ENCODE peak calls at places on chromosomes 5 and 9, in six cellular contexts. H is PC-3, N is MM.1S, G is GM23248, B is SK-N-SH, I is GM23338. V is an unnamed sample.

GRCh38 chr5:86880785-86881492 is 263.2 kb downstream of the COX7C start:
- DNase-seq in G (peak; percentile 88), I (peak; percentile 92), B (peak; percentile 30), H (peak; percentile 96), N (peak; percentile 82), V (peak; percentile 70)

GRCh38 chr9:84121991-84122523 is 141.5 kb downstream of the RMI1 start:
- DNase-seq in H (no peak), I (no peak), B (peak; percentile 59), G (no peak), N (no peak), V (no peak)

GRCh38 chr9:121800376-121800775 is 148.9 kb downstream of the DAB2IP start:
- DNase-seq in B (no peak), H (no peak), G (no peak), I (no peak), N (no peak), V (no peak)

GRCh38 chr9:128877852-128878251 is 3.9 kb downstream of the KYAT1 start:
- DNase-seq in I (no peak), H (no peak), B (no peak), N (no peak), G (no peak), V (peak; percentile 51)

GRCh38 chr9:114791736-114792135 is 14.1 kb downstream of the TNFSF15 start:
- DNase-seq in N (no peak), H (peak; percentile 43), G (peak; percentile 41), B (no peak), I (no peak), V (no peak)

GRCh38 chr5:180104131-180104530 is 32.6 kb upstream of the RNF130 start:
- DNase-seq in H (no peak), B (no peak), G (no peak), N (no peak), I (no peak), V (no peak)

GRCh38 chr5:59178482-59178881 is 595.6 kb downstream of the RAB3C start:
- DNase-seq in H (no peak), I (no peak), B (no peak), G (no peak), N (peak; percentile 59), V (no peak)

GRCh38 chr5:152077-152476 is 39.2 kb upstream of the LRRC14B start:
- DNase-seq in H (no peak), G (no peak), N (no peak), I (no peak), B (no peak), V (no peak)

GRCh38 chr5:40832345-40832744 is 2.7 kb downstream of the RPL37 start:
- DNase-seq in G (no peak), I (no peak), N (no peak), H (peak; percentile 39), B (no peak), V (no peak)

GRCh38 chr5:30099634-30100033 is 1093.9 kb upstream of the CDH6 start:
- DNase-seq in G (no peak), N (no peak), B (no peak), H (peak; percentile 97), I (peak; percentile 62), V (no peak)

GRCh38 chr5:151406322-151406947 is 41.0 kb upstream of the SLC36A1 start:
- DNase-seq in H (peak; percentile 40), N (peak; percentile 43), G (peak; percentile 28), B (no peak), I (peak; percentile 76), V (peak; percentile 9)

GRCh38 chr9:125361837-125362531 is 100.4 kb downstream of the GAPVD1 start:
- DNase-seq in H (peak; percentile 46), N (no peak), G (peak; percentile 36), B (no peak), I (peak; percentile 69), V (peak; percentile 43)

GRCh38 chr5:53479656-53480473 is 564 bp upstream of the FST start:
- DNase-seq in N (peak; percentile 29), I (peak; percentile 67), H (peak; percentile 77), B (peak; percentile 55), G (peak; percentile 74), V (no peak)

GRCh38 chr9:136048560-136049411 is 46.3 kb downstream of the NACC2 start:
- DNase-seq in B (no peak), H (no peak), I (no peak), G (no peak), N (no peak), V (no peak)

GRCh38 chr5:172748341-172748843 is 22.6 kb downstream of the DUSP1 start:
- DNase-seq in I (peak; percentile 93), N (no peak), G (no peak), H (no peak), B (no peak), V (no peak)

GRCh38 chr5:154522284-154522683 is 44.3 kb upstream of the HAND1 start:
- DNase-seq in B (no peak), I (no peak), H (no peak), N (no peak), G (no peak), V (no peak)

GRCh38 chr9:908806-909205 is 67.3 kb downstream of the DMRT1 start:
- DNase-seq in N (no peak), G (no peak), H (no peak), B (no peak), I (peak; percentile 65), V (no peak)

GRCh38 chr5:58236498-58236897 is 223.4 kb downstream of the PLK2 start:
- DNase-seq in N (no peak), I (no peak), H (no peak), G (no peak), B (no peak), V (no peak)

GRCh38 chr5:61292130-61292672 is 39.9 kb upstream of the ZSWIM6 start:
- DNase-seq in B (no peak), I (no peak), G (no peak), N (no peak), H (no peak), V (no peak)

GRCh38 chr9:69873401-69873950 is 52.9 kb downstream of the CFAP95 start:
- DNase-seq in I (no peak), N (no peak), H (no peak), B (no peak), G (no peak), V (no peak)

GRCh38 chr9:8186553-8186952 is 387.0 kb upstream of the DMAC1 start:
- DNase-seq in I (no peak), H (no peak), N (no peak), G (no peak), B (no peak), V (peak; percentile 3)

GRCh38 chr5:149617760-149618306 is 36.5 kb downstream of the ARHGEF37 start:
- DNase-seq in G (no peak), H (no peak), I (no peak), B (no peak), N (no peak), V (peak; percentile 66)

GRCh38 chr5:143921525-143922311 is 109.8 kb downstream of the HMHB1 start:
- DNase-seq in B (no peak), G (peak; percentile 92), I (no peak), H (peak; percentile 92), N (no peak), V (no peak)

GRCh38 chr5:137815202-137815990 is 52.3 kb upstream of the MYOT start:
- DNase-seq in G (no peak), H (no peak), B (no peak), I (no peak), N (no peak), V (no peak)

GRCh38 chr9:97470076-97470475 is 31.4 kb upstream of the TMOD1 start:
- DNase-seq in H (peak; percentile 16), N (peak; percentile 55), G (no peak), B (peak; percentile 37), I (peak; percentile 61), V (peak; percentile 13)

GRCh38 chr9:131734165-131734610 is 5.7 kb downstream of the RAPGEF1 start:
- DNase-seq in H (peak; percentile 81), B (peak; percentile 56), I (no peak), G (peak; percentile 28), N (peak; percentile 54), V (peak; percentile 58)

GRCh38 chr9:131735238-131736181 is 4.4 kb downstream of the RAPGEF1 start:
- DNase-seq in G (peak; percentile 16), N (no peak), B (no peak), I (no peak), H (peak; percentile 62), V (no peak)

GRCh38 chr9:131736440-131736839 is 3.4 kb downstream of the RAPGEF1 start:
- DNase-seq in G (no peak), I (no peak), N (no peak), H (no peak), B (no peak), V (peak; percentile 57)

GRCh38 chr9:131733601-131734061 is 6.2 kb downstream of the RAPGEF1 start:
- DNase-seq in G (peak; percentile 96), B (peak; percentile 70), I (peak; percentile 44), H (peak; percentile 94), N (peak; percentile 15), V (no peak)

DNA sequence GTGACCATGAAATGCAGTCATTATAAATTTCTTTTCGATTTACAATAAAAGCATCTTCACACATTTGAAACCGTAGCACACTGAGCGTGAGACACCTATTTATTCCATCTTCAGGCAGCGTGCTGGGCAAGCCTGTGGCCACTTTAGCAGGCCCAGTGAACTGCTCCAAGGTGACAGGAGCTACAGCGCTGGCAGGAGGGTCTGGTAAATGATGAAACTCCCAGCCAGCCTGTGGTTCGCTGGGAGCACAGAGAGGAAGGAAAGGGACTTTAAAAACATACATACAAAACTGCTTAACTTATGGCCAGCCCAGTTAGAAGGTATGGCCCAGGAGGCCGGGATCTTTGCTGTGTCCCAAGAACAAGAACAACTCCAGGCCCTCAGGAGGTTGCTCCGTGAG is 5.1 kb downstream of the RAPGEF1 start:
- DNase-seq in I (no peak), B (no peak), N (no peak), G (no peak), H (no peak), V (no peak)
- H3K4me1 ChIP-seq in I (peaks cover 43% of the 10 kb centered on the region), B (peaks cover 42% of the 10 kb centered on the region), N (peaks cover 66% of the 10 kb centered on the region), G (peaks cover 45% of the 10 kb centered on the region), H (peaks cover 64% of the 10 kb centered on the region), V (peaks cover 77% of the 10 kb centered on the region)

GRCh38 chr5:14190194-14191164 is 47.3 kb downstream of the TRIO start:
- DNase-seq in N (no peak), I (no peak), H (peak; percentile 99), B (no peak), G (peak; percentile 99), V (no peak)
- TF ChIP-seq EZH2phosphoT487 in N (no peak), I (no peak), H (no peak), B (no peak), G (no peak), V (no peak)

GRCh38 chr5:142894749-142895148 is 124.6 kb downstream of the ARHGAP26 start:
- DNase-seq in H (peak; percentile 36), B (no peak), N (no peak), G (peak; percentile 82), I (no peak), V (no peak)

GRCh38 chr5:142897328-142897727 is 127.2 kb downstream of the ARHGAP26 start:
- DNase-seq in N (no peak), I (no peak), H (no peak), B (no peak), G (no peak), V (no peak)

GRCh38 chr5:142896325-142897007 is 126.3 kb downstream of the ARHGAP26 start:
- DNase-seq in B (no peak), I (peak; percentile 75), N (no peak), G (no peak), H (peak; percentile 65), V (no peak)

GRCh38 chr5:142892021-142892420 is 121.8 kb downstream of the ARHGAP26 start:
- DNase-seq in I (no peak), H (no peak), G (no peak), B (no peak), N (no peak), V (no peak)

GRCh38 chr5:142894315-142894714 is 124.1 kb downstream of the ARHGAP26 start:
- DNase-seq in H (no peak), G (no peak), B (no peak), I (no peak), N (no peak), V (no peak)
- H2AFZ ChIP-seq in H (no peak overlapping the region), G (no peak overlapping the region), B (no peak overlapping the region), I (no peak overlapping the region), N (no peak overlapping the region), V (no peak overlapping the region)

GRCh38 chr5:126777974-126778674 is 1.2 kb downstream of the LMNB1 start:
- DNase-seq in I (peak; percentile 97), B (peak; percentile 86), N (peak; percentile 98), G (peak; percentile 96), H (peak; percentile 93), V (peak; percentile 97)
- H3K4me1 ChIP-seq in I (peaks cover 18% of the 10 kb centered on the region), B (peaks cover 4% of the 10 kb centered on the region), N (peaks cover 9% of the 10 kb centered on the region), G (peaks cover 9% of the 10 kb centered on the region), H (peaks cover 13% of the 10 kb centered on the region), V (peaks cover 25% of the 10 kb centered on the region)

V was measured in OCI-LY7.